ENCODE peak calls at places on chromosomes 4 and X, in eight cellular contexts. M, V, H, A, L, I, G and X are unnamed samples.

GRCh38 chrX:71941771-71942170 is 31.1 kb downstream of the NHSL2 start:
- DNase-seq in L (no peak), I (peak), V (no peak), H (no peak), M (no peak), A (no peak), G (no peak), X (no peak)

GRCh38 chrX:54995621-54996020 is 1.6 kb upstream of the PFKFB1 start:
- DNase-seq in A (no peak), V (no peak), L (no peak), H (no peak), M (no peak), G (no peak), I (no peak), X (no peak)

GRCh38 chrX:118528089-118528753 is 32.6 kb downstream of the DOCK11 start:
- DNase-seq in G (no peak), V (no peak), H (no peak), A (no peak), I (no peak), M (no peak), L (peak), X (no peak)

GRCh38 chrX:151680805-151681204 is 14.5 kb upstream of the PRRG3 start:
- DNase-seq in L (peak), G (no peak), V (peak), M (peak), I (no peak), A (peak), H (no peak), X (no peak)

GRCh38 chr4:10656420-10656819 is 28.1 kb downstream of the CLNK start:
- DNase-seq in M (no peak), A (no peak), G (no peak), H (no peak), I (no peak), V (no peak), L (no peak), X (no peak)

GRCh38 chrX:55004231-55004630 is 4.1 kb downstream of the APEX2 start:
- DNase-seq in H (no peak), A (no peak), G (no peak), L (no peak), I (no peak), M (no peak), V (no peak), X (no peak)

GRCh38 chr4:103002551-103002950 is 17.0 kb downstream of the SLC9B1 start:
- DNase-seq in L (no peak), A (no peak), G (no peak), I (no peak), M (no peak), V (no peak), H (no peak), X (no peak)

GRCh38 chrX:103175944-103176753 is 38.8 kb upstream of the BEX4 start:
- DNase-seq in M (peak), G (peak), H (peak), I (peak), V (peak), L (peak), A (peak), X (no peak)

GRCh38 chr4:8247047-8247930 is 22.3 kb upstream of the HTRA3 start:
- DNase-seq in V (peak), G (peak), H (no peak), L (no peak), I (no peak), M (no peak), A (no peak), X (no peak)

GRCh38 chrX:70172226-70172625 is 5.1 kb upstream of the DGAT2L6 start:
- DNase-seq in A (no peak), V (no peak), H (no peak), M (no peak), G (no peak), L (no peak), I (no peak), X (no peak)

GRCh38 chr4:28009541-28009940 is 1148.9 kb downstream of the STIM2 start:
- DNase-seq in A (no peak), G (no peak), H (no peak), L (no peak), M (no peak), I (no peak), V (no peak), X (no peak)

GRCh38 chr4:39303871-39304270 is 62.3 kb downstream of the RFC1 start:
- DNase-seq in L (no peak), H (no peak), M (no peak), I (no peak), A (no peak), G (no peak), V (no peak), X (no peak)

GRCh38 chr4:30714408-30715031 is 5.6 kb upstream of the PCDH7 start:
- DNase-seq in I (peak), V (no peak), M (peak), G (no peak), L (peak), A (no peak), H (peak), X (no peak)

GRCh38 chrX:84339507-84340364 is 151.7 kb upstream of the RPS6KA6 start:
- DNase-seq in G (no peak), I (no peak), L (peak), A (no peak), M (no peak), V (no peak), H (no peak), X (no peak)

GRCh38 chr4:52627876-52628275 is 31.2 kb downstream of the USP46 start:
- DNase-seq in L (no peak), G (no peak), A (no peak), I (no peak), H (no peak), M (no peak), V (no peak), X (no peak)

GRCh38 chr4:139617702-139618490 is 47.7 kb upstream of the MGST2 start:
- DNase-seq in A (no peak), V (no peak), M (no peak), I (no peak), L (no peak), H (no peak), G (no peak), X (no peak)

GRCh38 chrX:30060718-30061117 is 154.6 kb upstream of the MAGEB2 start:
- DNase-seq in V (no peak), H (no peak), A (no peak), G (no peak), M (peak), L (no peak), I (no peak), X (no peak)

GRCh38 chrX:150548684-150549083 is 19.7 kb upstream of the MTM1 start:
- DNase-seq in M (no peak), L (no peak), A (no peak), I (no peak), V (no peak), G (no peak), H (no peak), X (no peak)

GRCh38 chr4:98775672-98776071 is 117.3 kb upstream of the TSPAN5 start:
- DNase-seq in V (no peak), I (no peak), H (no peak), L (no peak), M (no peak), A (no peak), G (no peak), X (no peak)

GRCh38 chrX:40154229-40154852 is 56.6 kb upstream of the BCOR start:
- DNase-seq in L (peak), A (no peak), M (peak), H (no peak), V (no peak), I (peak), G (no peak), X (no peak)

GRCh38 chr4:2803624-2804448 is 11.0 kb downstream of the SH3BP2 start:
- DNase-seq in V (no peak), A (no peak), L (no peak), G (peak), M (no peak), I (no peak), H (no peak), X (no peak)